ENCODE peak calls at places on chromosome 10, in ten cellular contexts. M is nephron progenitor cell, F is RWPE1, I is mucosa of descending colon, B is RWPE2, J is psoas muscle, W is foreskin fibroblast, U is neural crest cell, K is endodermal cell, Z is mammary epithelial cell. V is an unnamed sample.
A peak's percentile ranks its signal among the peaks of the same experiment; 100 is the strongest.

GRCh38 chr10:122338609-122339441 is 35.7 kb upstream of the PLEKHA1 start:
- DNase-seq in M (no peak), F (no peak), I (peak; percentile 82), B (no peak), J (no peak), W (no peak), U (no peak), K (peak; percentile 45), Z (no peak), V (no peak)

GRCh38 chr10:22345301-22346086 is at the start of gene SPAG6:
- DNase-seq in M (peak; percentile 81), F (no peak), I (peak; percentile 55), B (no peak), J (peak; percentile 49), W (no peak), U (no peak), K (peak; percentile 91), Z (no peak), V (no peak)

GRCh38 chr10:131947631-131948347 is 33.9 kb downstream of the BNIP3 start:
- DNase-seq in M (no peak), F (peak; percentile 94), I (no peak), B (peak; percentile 75), J (no peak), W (peak; percentile 68), U (no peak), K (peak; percentile 34), Z (peak; percentile 79), V (no peak)

GRCh38 chr10:76408646-76409045 is 977.2 kb downstream of the LRMDA start:
- DNase-seq in M (no peak), F (no peak), I (no peak), B (no peak), J (no peak), W (no peak), U (no peak), K (no peak), Z (no peak), V (no peak)

GRCh38 chr10:88941026-88941425 is 11.5 kb downstream of the ACTA2 start:
- DNase-seq in M (no peak), F (no peak), I (no peak), B (no peak), J (no peak), W (no peak), U (no peak), K (no peak), Z (no peak), V (no peak)

GRCh38 chr10:84540617-84541288 is 212.4 kb downstream of the CCSER2 start:
- DNase-seq in M (peak; percentile 85), F (peak; percentile 73), I (peak; percentile 56), B (no peak), J (peak; percentile 58), W (peak; percentile 38), U (peak; percentile 84), K (peak; percentile 95), Z (peak; percentile 45), V (no peak)

GRCh38 chr10:110706690-110707098 is 62.6 kb downstream of the RBM20 start:
- DNase-seq in M (no peak), F (peak; percentile 32), I (no peak), B (no peak), J (no peak), W (peak; percentile 49), U (no peak), K (no peak), Z (peak; percentile 68), V (no peak)

GRCh38 chr10:60735244-60735643 is 43.0 kb upstream of the CDK1 start:
- DNase-seq in M (no peak), F (no peak), I (peak; percentile 80), B (no peak), J (no peak), W (no peak), U (no peak), K (peak; percentile 71), Z (peak; percentile 32), V (no peak)

GRCh38 chr10:71912431-71912830 is 51.8 kb upstream of the CHST3 start:
- DNase-seq in M (no peak), F (no peak), I (no peak), B (no peak), J (no peak), W (no peak), U (no peak), K (no peak), Z (no peak), V (no peak)
- TF ChIP-seq CTCF in M (no peak), F (no peak), I (no peak), B (no peak), J (no peak), W (no peak), U (no peak), K (peak; percentile 53), Z (peak; percentile 21), V (no peak)

DNA sequence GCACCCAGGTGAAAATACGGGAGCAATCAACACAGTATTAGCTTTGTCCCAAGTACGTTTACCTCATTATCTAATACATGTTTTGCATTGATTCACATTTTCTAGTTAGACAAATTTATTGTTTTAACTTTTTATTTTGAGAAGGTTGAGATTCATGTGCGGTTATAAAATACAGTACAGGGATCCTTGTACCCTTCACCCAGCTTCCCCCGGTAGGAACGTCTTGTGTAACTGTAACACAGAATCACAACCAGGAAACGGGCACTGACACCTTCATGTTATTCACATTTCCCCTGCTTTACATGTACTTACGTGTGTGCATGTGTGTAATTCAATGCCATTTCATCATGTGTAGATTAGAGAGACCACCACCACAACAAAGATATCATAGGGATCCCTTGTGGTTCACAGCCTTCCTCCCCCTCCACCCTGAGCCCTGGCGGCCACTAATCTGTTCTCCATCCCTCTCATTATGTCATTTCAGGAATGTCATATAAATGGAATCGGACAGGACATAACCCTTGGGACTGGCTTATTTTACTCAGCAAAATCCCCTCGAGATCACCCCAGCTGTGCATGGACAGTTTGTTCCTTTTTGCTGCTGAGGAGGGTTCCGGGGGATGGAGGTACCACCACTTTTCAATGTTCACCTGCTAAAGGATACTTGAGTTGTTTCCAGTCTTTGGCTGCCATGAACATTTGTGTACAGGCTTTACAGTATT is 46.5 kb upstream of the C10orf71 start:
- DNase-seq in M (no peak), F (no peak), I (no peak), B (no peak), J (no peak), W (no peak), U (no peak), K (peak; percentile 13), Z (no peak), V (no peak)
- TF ChIP-seq CTCF in M (no peak), F (no peak), I (no peak), B (no peak), J (no peak), W (no peak), U (no peak), K (no peak), Z (no peak), V (no peak)

GRCh38 chr10:69962746-69963135 is 89.9 kb upstream of the MACROH2A2 start:
- DNase-seq in M (no peak), F (no peak), I (no peak), B (no peak), J (no peak), W (no peak), U (no peak), K (no peak), Z (no peak), V (no peak)

GRCh38 chr10:69961864-69962745 is 90.5 kb upstream of the MACROH2A2 start:
- DNase-seq in M (no peak), F (no peak), I (no peak), B (no peak), J (no peak), W (no peak), U (no peak), K (no peak), Z (no peak), V (no peak)

GRCh38 chr10:69960606-69961167 is 92.0 kb upstream of the MACROH2A2 start:
- DNase-seq in M (no peak), F (no peak), I (no peak), B (no peak), J (no peak), W (no peak), U (no peak), K (no peak), Z (no peak), V (no peak)

GRCh38 chr10:69959911-69960310 is 92.7 kb upstream of the MACROH2A2 start:
- DNase-seq in M (no peak), F (no peak), I (no peak), B (no peak), J (no peak), W (no peak), U (no peak), K (no peak), Z (no peak), V (no peak)

DNA sequence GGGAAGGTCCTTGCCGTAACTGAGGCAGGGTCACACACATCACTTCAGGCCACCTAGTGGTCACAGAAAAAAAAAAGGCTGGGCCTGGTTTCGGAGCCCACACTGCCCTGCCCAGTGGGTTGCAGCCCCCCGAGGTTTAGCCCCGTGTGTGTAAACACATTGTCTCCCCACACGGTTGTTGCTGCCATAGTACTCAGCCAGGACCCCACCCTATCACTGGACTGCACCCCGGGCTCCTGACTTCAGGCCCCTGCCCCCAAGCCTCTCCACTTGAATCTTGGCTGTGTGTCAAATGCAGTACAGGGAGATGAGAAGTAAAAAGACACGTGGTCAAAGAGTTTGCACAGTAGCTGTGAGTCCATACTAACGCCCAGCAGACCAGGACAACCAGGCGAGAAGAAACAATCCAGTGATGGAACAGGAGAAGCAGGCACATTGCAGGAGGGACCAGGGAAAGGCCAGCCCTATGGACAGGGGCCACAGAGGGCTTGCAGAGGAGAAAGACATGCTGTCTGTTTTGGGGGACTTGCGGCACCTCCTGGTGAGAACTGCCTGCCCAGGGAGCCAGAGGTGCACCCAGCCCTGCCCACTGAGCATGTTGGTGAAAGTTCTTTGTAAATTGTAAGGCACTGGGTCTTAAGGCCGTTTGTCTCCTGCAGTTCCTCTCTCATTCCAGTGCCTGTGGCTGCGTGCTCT is 91.3 kb upstream of the MACROH2A2 start:
- DNase-seq in M (no peak), F (no peak), I (no peak), B (no peak), J (no peak), W (no peak), U (peak; percentile 10), K (peak; percentile 37), Z (no peak), V (no peak)
- TF ChIP-seq CTCF in M (peak; percentile 23), F (peak; percentile 15), I (no peak), B (peak; percentile 26), J (peak; percentile 16), W (peak; percentile 31), U (peak; percentile 54), K (peak; percentile 74), Z (peak; percentile 4), V (peak; percentile 70)

GRCh38 chr10:30749368-30749767 is 119.8 kb upstream of the LYZL2 start:
- DNase-seq in M (no peak), F (no peak), I (no peak), B (no peak), J (no peak), W (peak; percentile 73), U (no peak), K (no peak), Z (no peak), V (no peak)

GRCh38 chr10:30748152-30748845 is 118.7 kb upstream of the LYZL2 start:
- DNase-seq in M (no peak), F (no peak), I (no peak), B (no peak), J (no peak), W (no peak), U (no peak), K (no peak), Z (no peak), V (no peak)

GRCh38 chr10:30750971-30751677 is 121.6 kb upstream of the LYZL2 start:
- DNase-seq in M (no peak), F (no peak), I (no peak), B (no peak), J (no peak), W (no peak), U (no peak), K (no peak), Z (no peak), V (no peak)

GRCh38 chr10:30745953-30746352 is 116.4 kb upstream of the LYZL2 start:
- DNase-seq in M (no peak), F (no peak), I (no peak), B (no peak), J (no peak), W (no peak), U (no peak), K (no peak), Z (no peak), V (no peak)

DNA sequence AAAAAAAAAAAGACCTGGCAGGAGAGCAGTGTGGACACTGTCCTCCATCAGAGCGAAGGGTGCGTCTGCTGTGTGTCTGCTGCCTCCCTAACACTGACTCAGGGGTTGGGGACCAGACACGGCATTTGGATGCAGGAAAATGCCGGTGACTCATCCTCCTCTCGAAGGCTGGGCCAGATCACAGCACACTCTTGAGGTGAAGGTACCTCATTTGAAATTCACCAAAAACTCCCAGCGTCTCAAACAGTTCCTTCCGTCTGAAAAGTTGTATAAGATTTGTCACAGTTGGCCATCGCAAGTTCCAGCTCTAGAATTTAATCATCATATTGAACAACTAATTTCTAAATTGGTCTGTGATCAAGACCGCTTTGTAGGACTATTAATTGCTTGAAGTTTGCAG is 118.1 kb upstream of the LYZL2 start:
- DNase-seq in M (no peak), F (no peak), I (no peak), B (no peak), J (no peak), W (peak; percentile 56), U (no peak), K (no peak), Z (peak; percentile 22), V (no peak)
- TF ChIP-seq CTCF in M (no peak), F (no peak), I (no peak), B (no peak), J (no peak), W (no peak), U (no peak), K (no peak), Z (no peak), V (no peak)